ENCODE peak calls at places on chromosome 18, in four cellular contexts. B is T follicular helper cell; A is stimulated activated CD8-positive, alpha-beta memory T cell treated with anti-CD3 and anti-CD28 coated beads, Interleukin-2, amount 100 ng/mL, for 1 hour; G is EH. Y is an unnamed sample.

GRCh38 chr18:48052291-48052840 is 121.9 kb upstream of the SMAD2 start:
- DNase-seq in G (no peak), A (no peak), B (no peak), Y (no peak)

GRCh38 chr18:74806700-74807416 is 209.2 kb downstream of the ZNF407 start:
- DNase-seq in G (peak), A (no peak), B (no peak), Y (no peak)

GRCh38 chr18:499351-500229 is 911 bp downstream of the COLEC12 start:
- DNase-seq in G (peak), A (no peak), B (no peak), Y (no peak)

GRCh38 chr18:48024891-48025660 is 94.6 kb upstream of the SMAD2 start:
- DNase-seq in A (no peak), G (no peak), B (no peak), Y (peak)

GRCh38 chr18:57267368-57267767 is 85.0 kb upstream of the ST8SIA3 start:
- DNase-seq in G (no peak), B (no peak), A (no peak), Y (no peak)

GRCh38 chr18:44855681-44856080 is 175.0 kb downstream of the SETBP1 start:
- DNase-seq in B (no peak), G (no peak), A (no peak), Y (no peak)

GRCh38 chr18:34222396-34223163 is 2.1 kb downstream of the NOL4 start:
- DNase-seq in G (no peak), A (no peak), B (no peak), Y (no peak)

GRCh38 chr18:63160172-63160995 is 159.2 kb downstream of the BCL2 start:
- DNase-seq in B (no peak), G (peak), A (no peak), Y (no peak)

GRCh38 chr18:5824370-5824984 is 70.8 kb downstream of the TMEM200C start:
- DNase-seq in A (no peak), G (no peak), B (no peak), Y (no peak)

GRCh38 chr18:74972354-74972753 is 236.6 kb downstream of the PTGR3 start:
- DNase-seq in G (no peak), B (no peak), A (no peak), Y (no peak)

GRCh38 chr18:48796491-48797205 is 154.1 kb downstream of the SMAD7 start:
- DNase-seq in A (no peak), B (no peak), G (no peak), Y (peak)

GRCh38 chr18:9951022-9951859 is 37.4 kb downstream of the VAPA start:
- DNase-seq in A (no peak), B (no peak), G (peak), Y (no peak)

GRCh38 chr18:71529708-71530303 is 1014.3 kb downstream of the CBLN2 start:
- DNase-seq in A (no peak), G (no peak), B (no peak), Y (no peak)

GRCh38 chr18:13603304-13604019 is 122.9 kb downstream of the FAM210A start:
- DNase-seq in A (no peak), B (no peak), G (no peak), Y (no peak)

GRCh38 chr18:48662021-48662661 is 123.3 kb downstream of the CTIF start:
- DNase-seq in A (no peak), B (no peak), G (peak), Y (peak)

GRCh38 chr18:68394705-68395104 is 320.2 kb downstream of the TMX3 start:
- DNase-seq in G (peak), A (no peak), B (no peak), Y (no peak)

GRCh38 chr18:68056936-68057335 is 540.4 kb upstream of the DSEL start:
- DNase-seq in G (peak), A (no peak), B (no peak), Y (no peak)

GRCh38 chr18:26460449-26461091 is 87.8 kb downstream of the KCTD1 start:
- DNase-seq in G (peak), B (no peak), A (no peak), Y (no peak)

GRCh38 chr18:10754128-10754527 is 228.3 kb downstream of the NAPG start:
- DNase-seq in B (no peak), A (no peak), G (no peak), Y (no peak)

GRCh38 chr18:3645384-3646156 is 195.6 kb downstream of the TGIF1 start:
- DNase-seq in B (no peak), A (no peak), G (no peak), Y (no peak)

GRCh38 chr18:46072959-46073358 is 899 bp upstream of the PSTPIP2 start:
- DNase-seq in A (no peak), G (no peak), B (no peak), Y (no peak)

GRCh38 chr18:77165489-77166415 is 33.2 kb upstream of the MBP start:
- DNase-seq in G (peak), A (no peak), B (no peak), Y (no peak)

GRCh38 chr18:13550446-13551304 is 175.7 kb downstream of the FAM210A start:
- DNase-seq in A (no peak), G (no peak), B (no peak), Y (no peak)

GRCh38 chr18:79070486-79070885 is 1.3 kb downstream of the ATP9B start:
- DNase-seq in B (no peak), A (no peak), G (no peak), Y (no peak)

GRCh38 chr18:74190086-74190485 is 41.8 kb downstream of the TIMM21 start:
- DNase-seq in A (no peak), B (no peak), G (peak), Y (no peak)

GRCh38 chr18:10378688-10379465 is 75.6 kb upstream of the APCDD1 start:
- DNase-seq in B (no peak), A (no peak), G (peak), Y (no peak)

GRCh38 chr18:25826377-25826776 is 264.0 kb downstream of the SS18 start:
- DNase-seq in A (no peak), G (peak), B (no peak), Y (no peak)

GRCh38 chr18:1779587-1779986 is 791.7 kb downstream of the METTL4 start:
- DNase-seq in G (no peak), A (no peak), B (no peak), Y (no peak)

GRCh38 chr18:12791631-12792030 is 88.8 kb downstream of the PSMG2 start:
- DNase-seq in B (no peak), A (no peak), G (no peak), Y (no peak)

GRCh38 chr18:35470440-35470839 is 27.3 kb downstream of the INO80C start:
- DNase-seq in A (no peak), G (no peak), B (no peak), Y (no peak)

GRCh38 chr18:52617931-52618330 is 277.9 kb downstream of the DCC start:
- DNase-seq in B (no peak), G (no peak), A (no peak), Y (no peak)

GRCh38 chr18:361100-361732 is 93.4 kb upstream of the THOC1 start:
- DNase-seq in G (peak), B (no peak), A (no peak), Y (no peak)

GRCh38 chr18:45844938-45845337 is 19.5 kb downstream of the SIGLEC15 start:
- DNase-seq in G (no peak), B (no peak), A (no peak), Y (no peak)

GRCh38 chr18:79548986-79549637 is 130.5 kb upstream of the CTDP1 start:
- DNase-seq in B (no peak), A (no peak), G (no peak), Y (peak)

GRCh38 chr18:3867768-3868445 is 417.9 kb downstream of the TGIF1 start:
- DNase-seq in A (no peak), B (no peak), G (peak), Y (no peak)

GRCh38 chr18:76212958-76213357 is 282.1 kb downstream of the ZNF516 start:
- DNase-seq in G (no peak), B (no peak), A (no peak), Y (no peak)

GRCh38 chr18:49819768-49820662 is 6.7 kb upstream of the ACAA2 start:
- DNase-seq in A (no peak), B (peak), G (no peak), Y (no peak)

GRCh38 chr18:49613141-49613641 is 51.3 kb downstream of the LIPG start:
- DNase-seq in A (no peak), B (no peak), G (no peak), Y (peak)

GRCh38 chr18:67665266-67665665 is 148.7 kb upstream of the DSEL start:
- DNase-seq in G (peak), A (no peak), B (no peak), Y (no peak)

Y was measured in cardiac septum.